ENCODE peak calls at places on chromosomes 4 and X, in ten cellular contexts. X, M, G, P, Z, F, B, O, T and H are unnamed samples.

GRCh38 chr4:1485280-1485679 is 79.0 kb upstream of the NKX1-1 start:
- DNase-seq in X (no peak), M (no peak), G (no peak), P (no peak), Z (no peak), F (no peak), B (no peak), O (no peak), T (no peak), H (no peak)

GRCh38 chrX:9611436-9612145 is 146.7 kb downstream of the TBL1X start:
- DNase-seq in X (no peak), M (no peak), G (no peak), P (no peak), Z (no peak), F (no peak), B (no peak), O (no peak), T (no peak), H (no peak)

GRCh38 chrX:135556055-135556454 is 35.6 kb downstream of the INTS6L start:
- DNase-seq in X (no peak), M (no peak), G (no peak), P (no peak), Z (no peak), F (no peak), B (no peak), O (no peak), T (no peak), H (no peak)

GRCh38 chr4:1242506-1243450 is 6.2 kb downstream of the CTBP1 start:
- DNase-seq in X (no peak), M (no peak), G (no peak), P (no peak), Z (no peak), F (no peak), B (no peak), O (peak; percentile 40), T (no peak), H (no peak)

GRCh38 chr4:80134936-80135701 is 62.1 kb upstream of the ANTXR2 start:
- DNase-seq in X (no peak), M (no peak), G (no peak), P (no peak), Z (no peak), F (no peak), B (no peak), O (no peak), T (no peak), H (no peak)

GRCh38 chrX:85620466-85620865 is 241.0 kb upstream of the POF1B start:
- DNase-seq in X (no peak), M (no peak), G (no peak), P (no peak), Z (no peak), F (no peak), B (no peak), O (no peak), T (no peak), H (no peak)

GRCh38 chrX:58025979-58026378 is 115.7 kb upstream of the ZXDA start:
- DNase-seq in X (no peak), M (peak; percentile 8), G (peak; percentile 1), P (no peak), Z (peak; percentile 25), F (no peak), B (no peak), O (no peak), T (no peak), H (no peak)

GRCh38 chrX:14209034-14209433 is 179.3 kb upstream of the GEMIN8 start:
- DNase-seq in X (no peak), M (no peak), G (no peak), P (no peak), Z (no peak), F (no peak), B (no peak), O (no peak), T (no peak), H (no peak)

GRCh38 chr4:84482564-84483563 is 16.2 kb downstream of the NKX6-1 start:
- DNase-seq in X (no peak), M (no peak), G (no peak), P (no peak), Z (no peak), F (no peak), B (peak; percentile 55), O (no peak), T (no peak), H (no peak)

GRCh38 chrX:8873102-8873501 is 71.9 kb upstream of the FAM9A start:
- DNase-seq in X (no peak), M (no peak), G (no peak), P (no peak), Z (no peak), F (no peak), B (no peak), O (no peak), T (no peak), H (no peak)

GRCh38 chr4:180153587-180153986 is 2089.6 kb upstream of the TENM3 start:
- DNase-seq in X (no peak), M (no peak), G (no peak), P (no peak), Z (no peak), F (no peak), B (no peak), O (no peak), T (no peak), H (no peak)

GRCh38 chrX:47518105-47518504 is 35.1 kb upstream of the ZNF41 start:
- DNase-seq in X (no peak), M (no peak), G (no peak), P (no peak), Z (no peak), F (no peak), B (no peak), O (no peak), T (no peak), H (no peak)

GRCh38 chr4:163540977-163541376 is 46.5 kb downstream of the TMA16 start:
- DNase-seq in X (no peak), M (peak; percentile 36), G (peak; percentile 29), P (peak; percentile 44), Z (no peak), F (no peak), B (no peak), O (no peak), T (peak; percentile 20), H (peak; percentile 65)

GRCh38 chr4:112526061-112526460 is 10.1 kb upstream of the NEUROG2 start:
- DNase-seq in X (no peak), M (peak; percentile 24), G (no peak), P (peak; percentile 44), Z (no peak), F (no peak), B (no peak), O (no peak), T (no peak), H (peak; percentile 9)

GRCh38 chr4:123649248-123649643 is 252.7 kb downstream of the SPRY1 start:
- DNase-seq in X (no peak), M (no peak), G (no peak), P (no peak), Z (no peak), F (no peak), B (no peak), O (no peak), T (no peak), H (no peak)

GRCh38 chr4:181618038-181618618 is 625.1 kb upstream of the TENM3 start:
- DNase-seq in X (no peak), M (no peak), G (no peak), P (no peak), Z (no peak), F (no peak), B (no peak), O (no peak), T (no peak), H (no peak)

GRCh38 chrX:150155396-150156048 is 207.6 kb upstream of the MAMLD1 start:
- DNase-seq in X (no peak), M (peak; percentile 51), G (peak; percentile 28), P (no peak), Z (no peak), F (no peak), B (no peak), O (no peak), T (peak; percentile 23), H (no peak)

GRCh38 chrX:115940888-115941332 is 229.6 kb upstream of the AGTR2 start:
- DNase-seq in X (no peak), M (peak; percentile 46), G (peak; percentile 23), P (peak; percentile 6), Z (no peak), F (no peak), B (no peak), O (no peak), T (peak; percentile 32), H (no peak)

GRCh38 chr4:77449162-77449561 is 156.5 kb upstream of the CXCL13 start:
- DNase-seq in X (no peak), M (no peak), G (no peak), P (no peak), Z (no peak), F (no peak), B (no peak), O (no peak), T (no peak), H (no peak)

GRCh38 chr4:22491939-22492338 is 23.9 kb downstream of the ADGRA3 start:
- DNase-seq in X (no peak), M (no peak), G (no peak), P (no peak), Z (no peak), F (no peak), B (no peak), O (no peak), T (no peak), H (no peak)

GRCh38 chr4:5128569-5128968 is 77.3 kb downstream of the STK32B start:
- DNase-seq in X (no peak), M (no peak), G (no peak), P (no peak), Z (no peak), F (no peak), B (no peak), O (no peak), T (no peak), H (no peak)

GRCh38 chr4:7737268-7737645 is 202.4 kb downstream of the AFAP1 start:
- DNase-seq in X (no peak), M (no peak), G (no peak), P (no peak), Z (no peak), F (no peak), B (peak; percentile 28), O (no peak), T (no peak), H (no peak)

GRCh38 chr4:38315296-38315695 is 348.7 kb upstream of the KLF3 start:
- DNase-seq in X (no peak), M (no peak), G (no peak), P (no peak), Z (no peak), F (no peak), B (no peak), O (no peak), T (no peak), H (no peak)

GRCh38 chrX:10203617-10204016 is 46.8 kb downstream of the CLCN4 start:
- DNase-seq in X (no peak), M (no peak), G (no peak), P (no peak), Z (no peak), F (no peak), B (no peak), O (no peak), T (no peak), H (no peak)

GRCh38 chrX:110418857-110419249 is 60.2 kb downstream of the RTL9 start:
- DNase-seq in X (no peak), M (no peak), G (no peak), P (no peak), Z (no peak), F (no peak), B (no peak), O (no peak), T (no peak), H (no peak)

GRCh38 chr4:156898373-156899117 is 73.1 kb downstream of the PDGFC start:
- DNase-seq in X (no peak), M (no peak), G (no peak), P (no peak), Z (no peak), F (peak; percentile 5), B (no peak), O (no peak), T (no peak), H (no peak)

GRCh38 chr4:105600256-105600655 is 47.8 kb downstream of the ARHGEF38 start:
- DNase-seq in X (no peak), M (no peak), G (no peak), P (no peak), Z (no peak), F (no peak), B (no peak), O (no peak), T (no peak), H (no peak)

GRCh38 chr4:102598759-102599379 is 97.7 kb downstream of the NFKB1 start:
- DNase-seq in X (no peak), M (no peak), G (no peak), P (no peak), Z (no peak), F (no peak), B (no peak), O (no peak), T (no peak), H (no peak)